ENCODE peak calls at places on chromosome 9, in five cellular contexts. D, C, K, U and Z are unnamed samples.

GRCh38 chr9:16039103-16039987 is 486.5 kb downstream of the CCDC171 start:
- DNase-seq in U (no peak), C (no peak), D (peak), K (no peak), Z (no peak)

GRCh38 chr9:13513710-13514444 is 234.4 kb upstream of the MPDZ start:
- DNase-seq in U (no peak), C (peak), K (no peak), D (no peak), Z (no peak)

GRCh38 chr9:91992636-91993035 is 42.6 kb upstream of the ROR2 start:
- DNase-seq in D (no peak), U (no peak), K (no peak), C (peak), Z (no peak)

GRCh38 chr9:3451956-3452355 is 73.8 kb downstream of the RFX3 start:
- DNase-seq in D (no peak), K (no peak), U (no peak), C (no peak), Z (no peak)

GRCh38 chr9:107251756-107252322 is 31.2 kb upstream of the RAD23B start:
- DNase-seq in D (no peak), C (peak), U (no peak), K (no peak), Z (no peak)

GRCh38 chr9:114140850-114141249 is 14.5 kb upstream of the COL27A1 start:
- DNase-seq in C (no peak), K (no peak), U (no peak), D (no peak), Z (no peak)

GRCh38 chr9:11757408-11757807 is 935.8 kb upstream of the TYRP1 start:
- DNase-seq in C (no peak), K (no peak), U (no peak), D (no peak), Z (no peak)

GRCh38 chr9:99030082-99030481 is 74.8 kb upstream of the TGFBR1 start:
- DNase-seq in C (peak), D (no peak), K (no peak), U (no peak), Z (no peak)

GRCh38 chr9:115952667-115953316 is 200.8 kb upstream of the PAPPA start:
- DNase-seq in D (no peak), U (no peak), K (no peak), C (peak), Z (no peak)

GRCh38 chr9:7461791-7462190 is 337.8 kb downstream of the DMAC1 start:
- DNase-seq in K (no peak), C (no peak), D (no peak), U (no peak), Z (no peak)

GRCh38 chr9:86868611-86869010 is 78.7 kb downstream of the GAS1 start:
- DNase-seq in D (no peak), K (no peak), C (peak), U (no peak), Z (no peak)

GRCh38 chr9:35905912-35906679 is at the start of gene HRCT1:
- DNase-seq in K (no peak), D (no peak), U (no peak), C (peak), Z (no peak)

GRCh38 chr9:110189001-110189400 is 19.0 kb downstream of the C9orf152 start:
- DNase-seq in C (no peak), U (no peak), D (no peak), K (no peak), Z (no peak)

GRCh38 chr9:108546223-108546622 is 309.6 kb downstream of the ACTL7B start:
- DNase-seq in D (no peak), U (no peak), C (no peak), K (no peak), Z (no peak)

GRCh38 chr9:31637265-31637664 is 747.2 kb upstream of the ACO1 start:
- DNase-seq in K (no peak), C (no peak), U (no peak), D (no peak), Z (no peak)

GRCh38 chr9:112233769-112234168 is 58.7 kb upstream of the SUSD1 start:
- DNase-seq in D (no peak), C (peak), K (no peak), U (no peak), Z (no peak)

GRCh38 chr9:69484023-69484422 is 159.0 kb downstream of the ENTREP1 start:
- DNase-seq in U (no peak), K (no peak), D (no peak), C (no peak), Z (no peak)

GRCh38 chr9:35385042-35385441 is 104.9 kb upstream of the RUSC2 start:
- DNase-seq in D (no peak), K (no peak), C (peak), U (no peak), Z (no peak)

GRCh38 chr9:116704470-116704869 is 17.4 kb downstream of the TRIM32 start:
- DNase-seq in U (no peak), D (no peak), C (no peak), K (no peak), Z (no peak)

GRCh38 chr9:40907657-40908624 is 220.5 kb downstream of the FOXD4L6 start:
- DNase-seq in C (no peak), U (no peak), K (no peak), D (no peak), Z (no peak)

GRCh38 chr9:114285166-114285867 is 37.6 kb upstream of the ORM1 start:
- DNase-seq in U (no peak), K (no peak), C (peak), D (no peak), Z (no peak)